ENCODE peak calls at places on chromosomes 2 and 18, in four cellular contexts. V is psoas muscle, Q is brain microvascular endothelial cell, H is left ventricle myocardium inferior. B is an unnamed sample. For H3K27me3, the result is how much of the 10 kb centered on the place peaks cover.

GRCh38 chr18:9673296-9674251 is 34.5 kb upstream of the RAB31 start:
- DNase-seq in H (no peak), Q (peak), V (no peak), B (peak)

GRCh38 chr2:150653351-150653750 is 165.9 kb upstream of the RND3 start:
- DNase-seq in Q (no peak), V (no peak), H (no peak), B (no peak)

GRCh38 chr2:15705310-15705709 is 113.6 kb downstream of the DDX1 start:
- DNase-seq in H (no peak), V (no peak), Q (no peak), B (no peak)

GRCh38 chr2:48406950-48407349 is 123.0 kb upstream of the STON1 start:
- DNase-seq in V (no peak), H (no peak), Q (no peak), B (no peak)

GRCh38 chr18:11872479-11873136 is 21.4 kb downstream of the CHMP1B start:
- DNase-seq in H (no peak), V (no peak), Q (no peak), B (peak)

GRCh38 chr2:105038383-105039061 is 653 bp downstream of the MRPS9 start:
- DNase-seq in H (no peak), Q (no peak), V (no peak), B (peak)

GRCh38 chr2:190486037-190486623 is 48.4 kb downstream of the NEMP2 start:
- DNase-seq in Q (no peak), H (no peak), V (no peak), B (no peak)

GRCh38 chr18:62080172-62080571 is 106.7 kb downstream of the PIGN start:
- DNase-seq in V (no peak), H (no peak), Q (no peak), B (no peak)

GRCh38 chr2:241678307-241678706 is 8.3 kb downstream of the DTYMK start:
- DNase-seq in Q (no peak), H (no peak), V (no peak), B (no peak)

GRCh38 chr2:30055548-30055947 is 91.3 kb upstream of the YPEL5 start:
- DNase-seq in H (no peak), V (no peak), Q (no peak), B (no peak)

GRCh38 chr2:175154670-175155082 is 13.3 kb downstream of the ATF2 start:
- DNase-seq in H (no peak), Q (peak), V (no peak), B (peak)

GRCh38 chr2:207408086-207408794 is 121.5 kb upstream of the CREB1 start:
- DNase-seq in V (no peak), Q (no peak), H (no peak), B (peak)

GRCh38 chr2:36322108-36322507 is 33.5 kb upstream of the CRIM1 start:
- DNase-seq in V (no peak), Q (peak), H (no peak), B (peak)

GRCh38 chr18:35661483-35662146 is 80.1 kb downstream of the GALNT1 start:
- DNase-seq in H (no peak), Q (no peak), V (no peak), B (no peak)

GRCh38 chr2:152176113-152176714 is 651 bp upstream of the STAM2 start:
- DNase-seq in V (no peak), H (no peak), Q (peak), B (peak)

GRCh38 chr2:96143848-96144480 is 1.3 kb downstream of the DUSP2 start:
- DNase-seq in V (peak), H (no peak), Q (no peak), B (no peak)

GRCh38 chr2:13195270-13195669 is 478.5 kb downstream of the TRIB2 start:
- DNase-seq in V (no peak), H (no peak), Q (no peak), B (no peak)

GRCh38 chr2:45373534-45373933 is 237.5 kb downstream of the SRBD1 start:
- DNase-seq in Q (no peak), H (no peak), V (no peak), B (no peak)

GRCh38 chr2:237254911-237255578 is 158.9 kb downstream of the COL6A3 start:
- DNase-seq in Q (peak), V (no peak), H (no peak), B (peak)

GRCh38 chr18:44958450-44958849 is 277.8 kb downstream of the SETBP1 start:
- DNase-seq in H (no peak), Q (no peak), V (no peak), B (peak)

GRCh38 chr18:5768454-5768853 is 126.9 kb downstream of the TMEM200C start:
- DNase-seq in Q (no peak), H (no peak), V (no peak), B (no peak)

GRCh38 chr2:189982777-189983394 is 79.6 kb downstream of the MSTN start:
- DNase-seq in Q (peak), H (no peak), V (no peak), B (peak)

GRCh38 chr2:114108819-114109416 is 219.0 kb downstream of the ACTR3 start:
- DNase-seq in H (no peak), Q (no peak), V (no peak), B (no peak)

GRCh38 chr18:13982136-13982535 is 66.8 kb upstream of the MC2R start:
- DNase-seq in Q (no peak), V (no peak), H (no peak), B (no peak)
- TF ChIP-seq CTCF in Q (no peak), V (no peak), H (no peak), B (no peak)

GRCh38 chr18:26863122-26863879 is 2.2 kb downstream of the AQP4 start:
- DNase-seq in V (peak), H (peak), Q (no peak), B (peak)
- H3K4me3 ChIP-seq in V (peak), H (peak), Q (peak), B (peak)

GRCh38 chr18:21448301-21448700 is 152.2 kb downstream of the ESCO1 start:
- DNase-seq in V (no peak), H (no peak), Q (no peak), B (no peak)

GRCh38 chr18:21439453-21439852 is 161.1 kb downstream of the ESCO1 start:
- DNase-seq in V (no peak), H (no peak), Q (peak), B (peak)

GRCh38 chr18:21444465-21445023 is 156.0 kb downstream of the ESCO1 start:
- DNase-seq in V (no peak), H (no peak), Q (peak), B (peak)

GRCh38 chr18:21441670-21442069 is 158.8 kb downstream of the ESCO1 start:
- DNase-seq in H (no peak), Q (no peak), V (no peak), B (no peak)

GRCh38 chr18:21443776-21444464 is 156.6 kb downstream of the ESCO1 start:
- DNase-seq in Q (no peak), V (no peak), H (no peak), B (no peak)
- H3K27me3 ChIP-seq in Q (under half), V (under half), H (under half), B (under half)

GRCh38 chr2:159998236-159998635 is 64.2 kb downstream of the PLA2R1 start:
- DNase-seq in V (no peak), H (no peak), Q (no peak), B (no peak)

GRCh38 chr2:159995038-159995437 is 67.4 kb downstream of the PLA2R1 start:
- DNase-seq in Q (no peak), V (no peak), H (no peak), B (no peak)

GRCh38 chr2:159996792-159997546 is 65.4 kb downstream of the PLA2R1 start:
- DNase-seq in V (no peak), Q (peak), H (no peak), B (peak)
- TF ChIP-seq CTCF in V (no peak), Q (peak), H (no peak), B (no peak)

GRCh38 chr2:70091816-70092215 is 4.5 kb downstream of the PCBP1 start:
- DNase-seq in V (no peak), H (no peak), Q (no peak), B (no peak)

GRCh38 chr2:70089946-70090523 is 2.8 kb downstream of the PCBP1 start:
- DNase-seq in Q (no peak), V (no peak), H (no peak), B (no peak)

GRCh38 chr2:70090706-70091334 is 3.5 kb downstream of the PCBP1 start:
- DNase-seq in V (no peak), H (no peak), Q (no peak), B (no peak)

GRCh38 chr2:70089220-70089945 is 2.1 kb downstream of the PCBP1 start:
- DNase-seq in Q (no peak), H (peak), V (peak), B (no peak)

GRCh38 chr2:70091364-70091763 is 4.1 kb downstream of the PCBP1 start:
- DNase-seq in V (no peak), H (no peak), Q (no peak), B (no peak)
- H3K4me3 ChIP-seq in V (no peak), H (no peak), Q (no peak), B (no peak)

GRCh38 chr2:88451647-88452150 is 794 bp downstream of the FOXI3 start:
- DNase-seq in V (peak), Q (no peak), H (no peak), B (no peak)
- H3K27me3 ChIP-seq in V (half or more), Q (under half), H (half or more), B (under half)

GRCh38 chr2:54279385-54279784 is 23.4 kb upstream of the TSPYL6 start:
- DNase-seq in H (no peak), Q (no peak), V (no peak), B (no peak)
- TF ChIP-seq CTCF in H (peak), Q (peak), V (peak), B (peak)

GRCh38 chr2:202023198-202023903 is 10.3 kb upstream of the FZD7 start:
- DNase-seq in Q (no peak), H (no peak), V (no peak), B (no peak)

GRCh38 chr2:202023904-202024266 is 9.8 kb upstream of the FZD7 start:
- DNase-seq in H (no peak), V (no peak), Q (no peak), B (no peak)

GRCh38 chr2:202026507-202026906 is 7.1 kb upstream of the FZD7 start:
- DNase-seq in Q (no peak), V (no peak), H (no peak), B (no peak)

GRCh38 chr2:202025816-202026215 is 7.8 kb upstream of the FZD7 start:
- DNase-seq in V (no peak), Q (no peak), H (no peak), B (no peak)

GRCh38 chr2:202024871-202025270 is 8.8 kb upstream of the FZD7 start:
- DNase-seq in V (no peak), H (no peak), Q (no peak), B (no peak)
- H3K4me3 ChIP-seq in V (no peak), H (no peak), Q (no peak), B (no peak)

B was measured in bronchial epithelial cell.